ENCODE peak calls at places on chromosome 1, in nine cellular contexts. C, X, R, W, A, M, P, V and S are unnamed samples.

GRCh38 chr1:156896490-156897033 is 3.0 kb downstream of the PEAR1 start:
- DNase-seq in W (peak; percentile 69), P (no peak), A (peak; percentile 70), X (no peak), M (no peak), V (no peak), C (no peak), R (no peak), S (no peak)

GRCh38 chr1:189619682-189620332 is 857.9 kb downstream of the BRINP3 start:
- DNase-seq in R (no peak), X (no peak), C (peak; percentile 23), P (no peak), A (no peak), W (peak; percentile 86), M (no peak), V (peak; percentile 15), S (no peak)

GRCh38 chr1:161335796-161336195 is 21.6 kb downstream of the SDHC start:
- DNase-seq in V (no peak), R (no peak), A (no peak), M (no peak), W (no peak), C (no peak), P (no peak), X (no peak), S (no peak)

GRCh38 chr1:32984090-32984828 is 19.6 kb upstream of the RNF19B start:
- DNase-seq in P (peak; percentile 82), R (no peak), C (no peak), M (peak; percentile 60), X (peak; percentile 22), A (peak; percentile 58), V (no peak), W (no peak), S (no peak)

GRCh38 chr1:90045853-90046563 is 51.1 kb downstream of the ZNF326 start:
- DNase-seq in R (peak; percentile 33), X (peak; percentile 19), V (peak; percentile 12), W (no peak), P (peak; percentile 35), C (peak; percentile 53), M (no peak), A (no peak), S (no peak)

GRCh38 chr1:77036560-77036959 is 169.3 kb downstream of the ST6GALNAC5 start:
- DNase-seq in R (no peak), P (no peak), V (no peak), X (no peak), W (peak; percentile 7), C (no peak), M (no peak), A (no peak), S (peak; percentile 12)

GRCh38 chr1:6267686-6268281 is 6.9 kb upstream of the GPR153 start:
- DNase-seq in M (no peak), X (no peak), C (no peak), P (peak; percentile 25), W (no peak), R (no peak), V (no peak), A (no peak), S (no peak)

GRCh38 chr1:228259951-228260350 is 52.1 kb downstream of the OBSCN start:
- DNase-seq in P (no peak), C (peak; percentile 11), X (no peak), A (no peak), W (no peak), V (no peak), M (no peak), R (no peak), S (no peak)

GRCh38 chr1:160625725-160626498 is 20.9 kb downstream of the SLAMF1 start:
- DNase-seq in A (no peak), M (peak; percentile 70), R (peak; percentile 77), C (no peak), X (peak; percentile 48), V (no peak), P (no peak), W (no peak), S (no peak)